ENCODE peak calls at places on chromosomes 2 and 18, in nine cellular contexts. G, P, R, T, I, V, C, H and N are unnamed samples.
A peak's percentile ranks its signal among the peaks of the same experiment; 100 is the strongest.

GRCh38 chr2:187658952-187659525 is 104.8 kb upstream of the TFPI start:
- DNase-seq in G (no peak), P (no peak), R (no peak), T (no peak), I (peak; percentile 44), V (no peak), C (no peak), H (peak; percentile 51), N (no peak)

GRCh38 chr2:10500601-10501361 is 52.7 kb upstream of the ODC1 start:
- DNase-seq in G (no peak), P (no peak), R (no peak), T (no peak), I (no peak), V (no peak), C (no peak), H (peak; percentile 94), N (no peak)

GRCh38 chr2:9650119-9650821 is 19.5 kb upstream of the YWHAQ start:
- DNase-seq in G (no peak), P (no peak), R (no peak), T (no peak), I (no peak), V (no peak), C (no peak), H (no peak), N (no peak)

GRCh38 chr2:45105050-45105582 is 95.9 kb upstream of the SIX2 start:
- DNase-seq in G (no peak), P (no peak), R (no peak), T (no peak), I (no peak), V (no peak), C (no peak), H (no peak), N (no peak)

GRCh38 chr2:43388371-43388770 is 162.0 kb upstream of the ZFP36L2 start:
- DNase-seq in G (no peak), P (no peak), R (no peak), T (no peak), I (no peak), V (no peak), C (no peak), H (no peak), N (no peak)

GRCh38 chr2:223855426-223855825 is 18.0 kb upstream of the AP1S3 start:
- DNase-seq in G (no peak), P (no peak), R (no peak), T (no peak), I (peak; percentile 62), V (no peak), C (no peak), H (peak; percentile 79), N (no peak)

GRCh38 chr2:195486520-195486919 is 170.5 kb upstream of the SLC39A10 start:
- DNase-seq in G (no peak), P (no peak), R (no peak), T (no peak), I (no peak), V (no peak), C (no peak), H (no peak), N (no peak)

GRCh38 chr2:5538717-5539116 is 153.5 kb upstream of the SOX11 start:
- DNase-seq in G (no peak), P (no peak), R (no peak), T (no peak), I (no peak), V (no peak), C (no peak), H (no peak), N (no peak)

GRCh38 chr2:179592167-179592936 is 269.1 kb downstream of the ZNF385B start:
- DNase-seq in G (no peak), P (no peak), R (no peak), T (no peak), I (peak; percentile 22), V (no peak), C (no peak), H (peak; percentile 63), N (no peak)

GRCh38 chr2:96537066-96537733 is 648 bp downstream of the ARID5A start:
- DNase-seq in G (peak; percentile 92), P (no peak), R (peak; percentile 78), T (peak; percentile 87), I (no peak), V (peak; percentile 87), C (peak; percentile 44), H (peak; percentile 41), N (peak; percentile 85)

GRCh38 chr2:236855866-236856855 is 229.5 kb upstream of the COPS8 start:
- DNase-seq in G (no peak), P (no peak), R (no peak), T (peak; percentile 45), I (no peak), V (no peak), C (no peak), H (no peak), N (no peak)

GRCh38 chr2:43495727-43496126 is 100.1 kb downstream of the THADA start:
- DNase-seq in G (no peak), P (no peak), R (no peak), T (no peak), I (no peak), V (no peak), C (peak; percentile 54), H (peak; percentile 83), N (no peak)

GRCh38 chr18:75811156-75811555 is 383.7 kb upstream of the SMIM21 start:
- DNase-seq in G (no peak), P (no peak), R (no peak), T (no peak), I (no peak), V (no peak), C (no peak), H (no peak), N (no peak)

GRCh38 chr2:33497177-33497787 is 20.8 kb downstream of the RASGRP3 start:
- DNase-seq in G (peak; percentile 30), P (no peak), R (no peak), T (no peak), I (no peak), V (no peak), C (no peak), H (no peak), N (peak; percentile 91)

GRCh38 chr2:231720971-231721640 is 12.8 kb downstream of the PTMA start:
- DNase-seq in G (no peak), P (no peak), R (no peak), T (peak; percentile 33), I (no peak), V (no peak), C (no peak), H (no peak), N (peak; percentile 80)

GRCh38 chr2:176455865-176456291 is 186.6 kb downstream of the MTX2 start:
- DNase-seq in G (no peak), P (peak; percentile 37), R (peak; percentile 60), T (peak; percentile 91), I (no peak), V (no peak), C (no peak), H (no peak), N (no peak)

GRCh38 chr2:216298719-216299118 is 73.6 kb downstream of the MARCHF4 start:
- DNase-seq in G (no peak), P (peak; percentile 32), R (no peak), T (no peak), I (peak; percentile 77), V (no peak), C (no peak), H (peak; percentile 81), N (no peak)

GRCh38 chr2:219998714-219999227 is 371.3 kb downstream of the SLC4A3 start:
- DNase-seq in G (no peak), P (no peak), R (no peak), T (no peak), I (no peak), V (no peak), C (no peak), H (peak; percentile 41), N (no peak)

DNA sequence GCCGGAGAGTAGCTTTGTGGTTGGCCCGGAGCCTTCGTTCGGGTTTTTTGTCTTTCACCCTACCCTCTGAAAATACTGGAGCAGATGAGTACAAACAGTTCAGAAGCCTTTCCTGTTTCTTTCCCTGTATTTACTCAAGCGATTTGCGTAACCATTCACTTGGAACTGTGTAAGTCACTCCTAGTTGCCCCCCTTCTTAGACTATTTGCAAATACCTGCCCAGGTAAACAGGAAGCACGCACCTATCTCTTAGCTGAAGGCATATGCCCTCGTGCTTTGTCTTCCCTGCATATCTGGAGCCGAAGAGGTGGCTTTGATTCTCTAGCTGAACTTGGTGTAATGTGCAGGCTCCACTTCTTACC is 1.4 kb downstream of the KCNS3 start:
- DNase-seq in G (no peak), P (no peak), R (no peak), T (no peak), I (no peak), V (no peak), C (peak; percentile 50), H (no peak), N (no peak)
- H3K4me3 ChIP-seq in G (no peak overlapping the region), P (peak overlapping the region; percentile 43), R (peak overlapping the region; percentile 91), T (peak overlapping the region; percentile 66), I (peak overlapping the region; percentile 81), V (peak overlapping the region; percentile 83), C (peak overlapping the region; percentile 50), H (peak overlapping the region; percentile 76), N (no peak overlapping the region)

DNA sequence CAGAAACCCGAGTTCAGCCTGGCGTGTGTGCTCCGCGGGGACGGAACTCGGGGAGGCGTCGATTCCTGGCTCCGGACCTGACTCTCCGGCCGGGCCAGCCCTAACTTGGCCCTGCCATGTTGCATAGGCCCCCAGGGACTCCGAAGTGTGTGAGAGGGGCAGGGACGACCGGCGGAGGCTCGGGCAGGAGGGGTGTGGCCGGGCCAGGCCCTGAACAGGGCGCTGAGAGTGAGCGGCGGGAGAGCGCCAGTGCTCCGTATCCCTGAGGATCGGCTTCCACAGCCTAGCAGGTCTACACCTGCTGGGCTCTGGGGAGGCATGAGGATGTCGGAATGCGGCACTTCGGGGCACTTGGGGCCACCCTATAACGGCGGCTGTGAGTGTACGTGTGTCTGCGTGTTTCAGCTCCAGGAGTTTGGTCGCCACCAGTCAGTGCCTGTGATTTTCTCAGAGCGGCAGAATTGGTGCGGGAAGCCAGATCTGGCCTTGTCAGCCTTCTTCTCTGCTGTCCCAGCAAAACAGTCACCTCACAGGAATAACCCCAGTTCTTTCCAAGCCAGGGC is 846 bp downstream of the KCNK3 start:
- DNase-seq in G (no peak), P (no peak), R (no peak), T (no peak), I (no peak), V (no peak), C (no peak), H (no peak), N (no peak)
- H3K4me3 ChIP-seq in G (no peak overlapping the region), P (no peak overlapping the region), R (peak overlapping the region; percentile 43), T (peak overlapping the region; percentile 44), I (no peak overlapping the region), V (peak overlapping the region; percentile 50), C (peak overlapping the region; percentile 29), H (no peak overlapping the region), N (no peak overlapping the region)

DNA sequence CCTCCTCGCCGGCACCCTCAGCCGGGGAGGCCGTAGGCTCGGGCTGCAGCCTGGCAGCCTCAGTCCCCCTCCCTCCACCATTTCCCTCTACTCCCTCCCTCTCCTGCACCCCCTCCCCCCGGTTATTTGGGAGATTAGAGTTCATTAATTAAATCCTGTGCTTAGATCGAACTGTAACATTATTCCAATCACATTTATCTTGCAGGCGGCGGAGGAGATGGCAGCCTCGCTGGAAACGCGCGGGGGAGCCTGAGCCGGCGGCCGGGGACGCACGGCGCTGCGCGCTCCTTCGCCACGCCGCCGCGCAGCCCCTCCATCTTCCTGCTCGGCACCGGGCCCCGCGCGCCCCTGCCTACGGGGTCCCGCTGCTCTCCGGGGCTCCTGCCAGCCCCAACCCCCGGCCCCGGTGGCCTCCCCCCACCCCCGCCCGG is at the start of gene ST8SIA3:
- DNase-seq in G (no peak), P (no peak), R (no peak), T (no peak), I (no peak), V (no peak), C (no peak), H (no peak), N (no peak)
- H3K4me3 ChIP-seq in G (no peak within 1 kb of the TSS), P (no peak within 1 kb of the TSS), R (no peak within 1 kb of the TSS), T (no peak within 1 kb of the TSS), I (no peak within 1 kb of the TSS), V (no peak within 1 kb of the TSS), C (no peak within 1 kb of the TSS), H (no peak within 1 kb of the TSS), N (no peak within 1 kb of the TSS)

GRCh38 chr2:201073071-201073470 is 1.3 kb downstream of the NDUFB3 start:
- DNase-seq in G (no peak), P (no peak), R (no peak), T (no peak), I (no peak), V (no peak), C (no peak), H (peak; percentile 74), N (no peak)
- H3K4me3 ChIP-seq in G (peak overlapping the region; percentile 99), P (peak overlapping the region; percentile 54), R (peak overlapping the region; percentile 92), T (no peak overlapping the region), I (no peak overlapping the region), V (no peak overlapping the region), C (no peak overlapping the region), H (peak overlapping the region; percentile 81), N (peak overlapping the region; percentile 87)